ENCODE peak calls at places on chromosomes 16 and 17, in four cellular contexts. One of them, this sample, is unnamed.

GRCh38 chr17:79414063-79414462 is 196.8 kb downstream of the RBFOX3 start:
- DNase-seq in dorsolateral prefrontal cortex: no peak
- DNase-seq in transverse colon: no peak
- DNase-seq in Daoy: no peak
- DNase-seq in this sample: no peak

GRCh38 chr17:77793146-77793887 is 165.2 kb upstream of the TNRC6C start:
- DNase-seq in Daoy: no peak
- DNase-seq in dorsolateral prefrontal cortex: no peak
- DNase-seq in transverse colon: no peak
- DNase-seq in this sample: no peak

GRCh38 chr17:69335018-69335417 is 8.1 kb upstream of the ABCA5 start:
- DNase-seq in transverse colon: no peak
- DNase-seq in dorsolateral prefrontal cortex: no peak
- DNase-seq in Daoy: no peak
- DNase-seq in this sample: peak

GRCh38 chr17:17159571-17159970 is 46.6 kb downstream of the PLD6 start:
- DNase-seq in Daoy: no peak
- DNase-seq in transverse colon: no peak
- DNase-seq in dorsolateral prefrontal cortex: no peak
- DNase-seq in this sample: no peak

GRCh38 chr16:10935491-10935890 is 6.8 kb downstream of the DEXI start:
- DNase-seq in dorsolateral prefrontal cortex: no peak
- DNase-seq in Daoy: no peak
- DNase-seq in transverse colon: no peak
- DNase-seq in this sample: no peak

GRCh38 chr16:87344931-87345631 is 27.9 kb upstream of the C16orf95 start:
- DNase-seq in dorsolateral prefrontal cortex: no peak
- DNase-seq in Daoy: peak
- DNase-seq in transverse colon: peak
- DNase-seq in this sample: no peak

GRCh38 chr17:10171581-10171981 is 26.8 kb downstream of the GAS7 start:
- DNase-seq in Daoy: no peak
- DNase-seq in transverse colon: no peak
- DNase-seq in dorsolateral prefrontal cortex: no peak
- DNase-seq in this sample: peak

GRCh38 chr17:8060274-8060673 is 21.4 kb downstream of the ALOX15B start:
- DNase-seq in dorsolateral prefrontal cortex: peak
- DNase-seq in transverse colon: peak
- DNase-seq in Daoy: peak
- DNase-seq in this sample: peak